ENCODE peak calls at places on chromosomes 7 and 10, in ten cellular contexts. C is fibroblast of pulmonary artery, P is SJSA1, B is IMR-90, U is tibial artery, F is psoas muscle, Q is fibroblast of the aortic adventitia, G is Panc1, V is HFF-Myc, Y is heart right ventricle. S is an unnamed sample.

GRCh38 chr7:55594414-55594813 is 22.1 kb upstream of the VOPP1 start:
- DNase-seq in C (no peak), P (no peak), B (no peak), U (no peak), F (no peak), Q (no peak), G (no peak), V (no peak), Y (no peak), S (no peak)

GRCh38 chr7:108145401-108145800 is 15.2 kb upstream of the LAMB4 start:
- DNase-seq in C (no peak), P (no peak), B (no peak), U (no peak), F (no peak), Q (no peak), G (no peak), V (no peak), Y (no peak), S (no peak)

GRCh38 chr7:45601094-45601493 is 26.9 kb downstream of the ADCY1 start:
- DNase-seq in C (no peak), P (no peak), B (no peak), U (peak), F (no peak), Q (no peak), G (no peak), V (no peak), Y (no peak), S (no peak)

GRCh38 chr10:110413903-110414562 is 83.7 kb upstream of the DUSP5 start:
- DNase-seq in C (no peak), P (no peak), B (no peak), U (no peak), F (no peak), Q (no peak), G (no peak), V (no peak), Y (no peak), S (no peak)

GRCh38 chr7:133207687-133208086 is 45.2 kb upstream of the EXOC4 start:
- DNase-seq in C (peak), P (no peak), B (no peak), U (no peak), F (no peak), Q (no peak), G (no peak), V (no peak), Y (no peak), S (no peak)

GRCh38 chr10:114821293-114821914 is at the start of gene FHIP2A:
- DNase-seq in C (peak), P (peak), B (peak), U (peak), F (peak), Q (peak), G (peak), V (no peak), Y (peak), S (peak)

GRCh38 chr7:6279937-6280336 is 7.5 kb upstream of the CYTH3 start:
- DNase-seq in C (no peak), P (no peak), B (no peak), U (no peak), F (no peak), Q (no peak), G (no peak), V (no peak), Y (no peak), S (no peak)

GRCh38 chr7:24851791-24852190 is 94.5 kb upstream of the GSDME start:
- DNase-seq in C (peak), P (peak), B (peak), U (no peak), F (no peak), Q (no peak), G (no peak), V (no peak), Y (no peak), S (no peak)

GRCh38 chr7:5701085-5701914 is 80.2 kb downstream of the RNF216 start:
- DNase-seq in C (no peak), P (no peak), B (peak), U (no peak), F (no peak), Q (no peak), G (no peak), V (no peak), Y (no peak), S (peak)

GRCh38 chr7:13169356-13169755 is 481.9 kb downstream of the ARL4A start:
- DNase-seq in C (no peak), P (no peak), B (no peak), U (no peak), F (no peak), Q (no peak), G (no peak), V (no peak), Y (no peak), S (no peak)

GRCh38 chr7:1611708-1612241 is 41.9 kb upstream of the PSMG3 start:
- DNase-seq in C (peak), P (peak), B (peak), U (no peak), F (no peak), Q (peak), G (no peak), V (peak), Y (no peak), S (no peak)

GRCh38 chr10:32244421-32245207 is 102.3 kb downstream of the EPC1 start:
- DNase-seq in C (no peak), P (no peak), B (no peak), U (no peak), F (no peak), Q (no peak), G (no peak), V (no peak), Y (no peak), S (no peak)

GRCh38 chr10:10532274-10532673 is 485.4 kb upstream of the CELF2 start:
- DNase-seq in C (no peak), P (no peak), B (no peak), U (no peak), F (no peak), Q (no peak), G (no peak), V (no peak), Y (no peak), S (no peak)

GRCh38 chr7:151714201-151714600 is 162.7 kb downstream of the PRKAG2 start:
- DNase-seq in C (no peak), P (no peak), B (no peak), U (no peak), F (peak), Q (no peak), G (no peak), V (no peak), Y (no peak), S (no peak)

GRCh38 chr10:131795761-131796160 is 105.0 kb upstream of the PPP2R2D start:
- DNase-seq in C (no peak), P (no peak), B (no peak), U (no peak), F (no peak), Q (no peak), G (no peak), V (no peak), Y (no peak), S (no peak)
- H3K4me3 ChIP-seq in C (no peak), P (no peak), B (no peak), U (no peak), F (no peak), Q (no peak), G (no peak), V (no peak), Y (no peak), S (no peak)

DNA sequence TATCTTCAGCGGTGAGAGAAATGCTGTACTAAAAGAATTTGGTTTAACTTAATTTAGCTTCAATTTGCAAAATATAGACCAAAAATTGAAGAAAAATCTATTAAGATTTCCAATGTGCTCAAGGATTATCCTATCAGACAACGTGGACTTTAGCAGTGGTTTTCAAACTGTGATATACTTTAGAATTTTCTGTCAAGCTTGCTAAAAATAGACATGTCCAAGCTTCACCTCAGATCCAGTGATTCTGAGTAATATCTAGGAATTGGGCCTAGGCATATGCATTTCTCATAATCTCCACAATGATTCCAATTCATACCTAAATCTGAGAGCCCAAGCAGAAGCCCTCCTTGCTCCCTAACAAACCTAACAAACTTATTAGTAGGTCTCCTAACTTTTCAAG is 3.4 kb downstream of the WASL start:
- DNase-seq in C (no peak), P (no peak), B (no peak), U (no peak), F (no peak), Q (no peak), G (no peak), V (no peak), Y (no peak), S (no peak)
- H3K4me3 ChIP-seq in C (peak), P (no peak), B (no peak), U (no peak), F (peak), Q (no peak), G (no peak), V (no peak), Y (no peak), S (no peak)

DNA sequence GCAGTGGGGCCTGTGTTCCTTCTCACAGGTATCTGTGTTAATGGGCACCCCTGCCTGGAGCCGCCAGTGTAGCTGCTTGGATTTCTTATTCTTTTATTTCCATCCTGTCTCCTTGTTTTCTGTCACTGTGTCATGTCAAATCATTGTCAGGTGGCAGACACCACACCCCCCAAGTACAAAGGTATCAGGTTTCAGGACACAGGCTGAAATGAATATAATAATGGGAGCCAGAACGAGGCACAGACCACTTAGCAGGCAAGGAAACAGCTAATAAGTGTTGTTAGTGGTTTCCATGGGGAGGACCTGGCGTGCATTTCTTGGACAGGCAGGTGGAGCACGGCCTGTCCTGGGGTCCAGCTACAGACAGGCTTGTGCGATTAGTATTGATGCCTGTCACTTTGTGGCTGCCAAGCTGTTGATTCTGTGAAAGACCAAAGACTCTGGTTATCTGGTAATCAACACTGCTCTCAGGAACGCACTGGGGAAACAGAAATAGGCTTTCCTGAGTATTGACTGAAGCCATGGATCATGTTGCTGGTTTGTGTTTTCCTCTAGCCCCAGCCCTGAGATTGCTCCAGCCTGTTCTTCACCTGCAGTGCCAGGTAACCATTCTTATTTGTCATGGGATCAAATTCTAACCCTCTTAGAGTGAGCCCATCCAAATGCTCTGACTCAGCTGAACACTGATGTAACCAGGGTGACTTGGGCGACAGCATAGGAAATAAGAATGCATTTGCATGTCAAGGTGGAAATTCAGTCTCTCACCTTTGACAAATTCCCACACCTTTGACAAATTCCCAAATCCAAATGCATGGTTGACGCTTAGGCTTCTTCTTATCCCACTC is 1002.0 kb downstream of the LRMDA start:
- DNase-seq in C (no peak), P (no peak), B (no peak), U (no peak), F (no peak), Q (no peak), G (no peak), V (no peak), Y (peak), S (no peak)
- H3K4me3 ChIP-seq in C (no peak), P (no peak), B (no peak), U (no peak), F (no peak), Q (no peak), G (no peak), V (no peak), Y (no peak), S (no peak)

GRCh38 chr7:27103489-27104226 is 1.2 kb upstream of the HOXA2 start:
- DNase-seq in C (no peak), P (no peak), B (peak), U (no peak), F (no peak), Q (peak), G (no peak), V (no peak), Y (no peak), S (no peak)

GRCh38 chr7:27106181-27106905 is 3.9 kb upstream of the HOXA2 start:
- DNase-seq in C (no peak), P (no peak), B (peak), U (no peak), F (peak), Q (peak), G (no peak), V (no peak), Y (no peak), S (no peak)

GRCh38 chr7:27104244-27105149 is 2.0 kb upstream of the HOXA2 start:
- DNase-seq in C (no peak), P (no peak), B (peak), U (no peak), F (no peak), Q (peak), G (no peak), V (no peak), Y (no peak), S (no peak)

GRCh38 chr7:27106906-27107250 is 4.4 kb upstream of the HOXA2 start:
- DNase-seq in C (no peak), P (no peak), B (no peak), U (no peak), F (no peak), Q (peak), G (no peak), V (no peak), Y (no peak), S (no peak)

GRCh38 chr7:27105161-27106122 is 3.0 kb upstream of the HOXA2 start:
- DNase-seq in C (no peak), P (no peak), B (peak), U (no peak), F (no peak), Q (peak), G (no peak), V (no peak), Y (no peak), S (no peak)
- H3K4me3 ChIP-seq in C (no peak), P (no peak), B (no peak), U (no peak), F (peak), Q (peak), G (no peak), V (no peak), Y (no peak), S (no peak)

GRCh38 chr10:130623680-130624271 is 487.6 kb downstream of the GLRX3 start:
- DNase-seq in C (no peak), P (no peak), B (no peak), U (no peak), F (no peak), Q (no peak), G (no peak), V (no peak), Y (no peak), S (no peak)
- H3K4me3 ChIP-seq in C (no peak), P (no peak), B (no peak), U (no peak), F (no peak), Q (no peak), G (no peak), V (no peak), Y (no peak), S (no peak)

DNA sequence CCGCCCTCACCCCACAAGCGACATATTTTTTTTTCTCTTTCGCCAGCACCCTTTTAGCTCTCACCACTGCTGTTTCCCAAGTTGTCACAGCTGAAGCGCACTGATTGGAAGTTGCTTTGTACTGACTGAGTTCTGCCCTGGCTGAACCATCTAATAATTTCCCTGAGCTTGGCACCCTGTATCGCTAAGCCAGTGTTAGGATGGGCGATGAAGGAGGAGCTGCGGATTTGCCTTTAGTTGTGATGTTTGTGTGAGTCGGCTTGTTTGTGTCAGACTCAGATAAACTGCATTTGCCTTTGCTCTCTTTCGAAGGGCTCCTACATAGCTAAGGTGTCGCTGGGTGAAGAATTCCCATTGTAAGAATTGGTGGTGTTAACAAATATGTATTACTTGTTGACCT is 1.3 kb upstream of the ATXN7L1 start:
- DNase-seq in C (peak), P (no peak), B (no peak), U (no peak), F (no peak), Q (no peak), G (no peak), V (no peak), Y (no peak), S (no peak)
- H3K4me3 ChIP-seq in C (peak), P (no peak), B (peak), U (peak), F (peak), Q (peak), G (peak), V (peak), Y (peak), S (no peak)

S was measured in HL-60.